ENCODE peak calls at places on chromosomes 4 and X, in seven cellular contexts. D is GM03348, C is stromal cell of bone marrow, K is NAMALWA, I is HT1080, M is ascending aorta, Z is NCI-H1105. Y is an unnamed sample.

GRCh38 chrX:71992711-71993110 is 82.1 kb downstream of the NHSL2 start:
- DNase-seq in D (no peak), C (no peak), K (no peak), I (no peak), M (no peak), Z (no peak), Y (no peak)

GRCh38 chr4:22500831-22501714 is 14.8 kb downstream of the ADGRA3 start:
- DNase-seq in D (peak), C (no peak), K (no peak), I (peak), M (no peak), Z (no peak), Y (peak)

GRCh38 chr4:74536557-74536956 is 91.6 kb downstream of the AREG start:
- DNase-seq in D (no peak), C (no peak), K (no peak), I (no peak), M (no peak), Z (no peak), Y (no peak)

GRCh38 chrX:23383411-23383810 is 48.8 kb downstream of the PTCHD1 start:
- DNase-seq in D (peak), C (peak), K (no peak), I (peak), M (no peak), Z (no peak), Y (peak)

GRCh38 chr4:73211968-73212367 is 46.6 kb downstream of the ANKRD17 start:
- DNase-seq in D (no peak), C (no peak), K (no peak), I (no peak), M (no peak), Z (no peak), Y (no peak)

GRCh38 chr4:30768278-30768677 is 48.1 kb downstream of the PCDH7 start:
- DNase-seq in D (no peak), C (no peak), K (no peak), I (no peak), M (no peak), Z (no peak), Y (no peak)

GRCh38 chrX:17535229-17535628 is 160.2 kb downstream of the NHS start:
- DNase-seq in D (no peak), C (no peak), K (peak), I (peak), M (no peak), Z (no peak), Y (no peak)

GRCh38 chr4:71663780-71664179 is 120.1 kb downstream of the GC start:
- DNase-seq in D (no peak), C (no peak), K (no peak), I (no peak), M (no peak), Z (no peak), Y (no peak)

GRCh38 chrX:11965436-11965835 is 172.8 kb upstream of the FRMPD4 start:
- DNase-seq in D (no peak), C (no peak), K (no peak), I (no peak), M (no peak), Z (no peak), Y (no peak)

GRCh38 chrX:9724711-9725110 is 40.9 kb downstream of the GPR143 start:
- DNase-seq in D (no peak), C (no peak), K (no peak), I (peak), M (no peak), Z (no peak), Y (peak)

GRCh38 chr4:25805255-25805860 is 57.4 kb downstream of the SEL1L3 start:
- DNase-seq in D (no peak), C (no peak), K (no peak), I (no peak), M (no peak), Z (no peak), Y (no peak)

GRCh38 chrX:39757971-39758370 is 339.8 kb downstream of the BCOR start:
- DNase-seq in D (peak), C (no peak), K (no peak), I (no peak), M (no peak), Z (no peak), Y (peak)

Y was measured in HFFc6.